ENCODE peak calls at places on chromosomes 7 and 10, in five cellular contexts. One of them, this sample, is unnamed.

GRCh38 chr7:77459311-77459726 is 43.2 kb upstream of the GSAP start:
- DNase-seq in GDM1: no peak
- DNase-seq in hepatocyte: no peak
- DNase-seq in G401: no peak
- DNase-seq in head of caudate nucleus: no peak
- DNase-seq in this sample: no peak

GRCh38 chr10:61961278-61961677 is 59.8 kb downstream of the ARID5B start:
- DNase-seq in GDM1: no peak
- DNase-seq in hepatocyte: no peak
- DNase-seq in G401: no peak
- DNase-seq in head of caudate nucleus: no peak
- DNase-seq in this sample: no peak

GRCh38 chr10:71547841-71548493 is 151.2 kb downstream of the CDH23 start:
- DNase-seq in GDM1: no peak
- DNase-seq in hepatocyte: peak
- DNase-seq in G401: peak
- DNase-seq in head of caudate nucleus: no peak
- DNase-seq in this sample: no peak

GRCh38 chr10:124604214-124605000 is 139.8 kb downstream of the FAM53B start:
- DNase-seq in GDM1: no peak
- DNase-seq in hepatocyte: no peak
- DNase-seq in G401: no peak
- DNase-seq in head of caudate nucleus: peak
- DNase-seq in this sample: no peak

GRCh38 chr10:116742367-116743265 is at the start of gene HSPA12A:
- DNase-seq in GDM1: no peak
- DNase-seq in hepatocyte: peak
- DNase-seq in G401: peak
- DNase-seq in head of caudate nucleus: peak
- DNase-seq in this sample: no peak

GRCh38 chr7:137440434-137440830 is 96.9 kb upstream of the PTN start:
- DNase-seq in GDM1: no peak
- DNase-seq in hepatocyte: no peak
- DNase-seq in G401: no peak
- DNase-seq in head of caudate nucleus: no peak
- DNase-seq in this sample: no peak

GRCh38 chr7:1340640-1341360 is 108.1 kb downstream of the UNCX start:
- DNase-seq in GDM1: no peak
- DNase-seq in hepatocyte: no peak
- DNase-seq in G401: no peak
- DNase-seq in head of caudate nucleus: no peak
- DNase-seq in this sample: no peak

GRCh38 chr7:85567983-85568382 is 381.1 kb upstream of the SEMA3D start:
- DNase-seq in GDM1: no peak
- DNase-seq in hepatocyte: no peak
- DNase-seq in G401: no peak
- DNase-seq in head of caudate nucleus: no peak
- DNase-seq in this sample: no peak

GRCh38 chr10:61943699-61944444 is 42.4 kb downstream of the ARID5B start:
- DNase-seq in GDM1: no peak
- DNase-seq in hepatocyte: no peak
- DNase-seq in G401: peak
- DNase-seq in head of caudate nucleus: no peak
- DNase-seq in this sample: no peak

GRCh38 chr7:53218730-53219504 is 183.5 kb downstream of the POM121L12 start:
- DNase-seq in GDM1: no peak
- DNase-seq in hepatocyte: peak
- DNase-seq in G401: no peak
- DNase-seq in head of caudate nucleus: no peak
- DNase-seq in this sample: no peak

GRCh38 chr7:74684473-74684872 is 27.0 kb downstream of the GTF2I start:
- DNase-seq in GDM1: no peak
- DNase-seq in hepatocyte: no peak
- DNase-seq in G401: no peak
- DNase-seq in head of caudate nucleus: no peak
- DNase-seq in this sample: no peak

GRCh38 chr10:115654961-115655360 is 561.8 kb downstream of the ATRNL1 start:
- DNase-seq in GDM1: no peak
- DNase-seq in hepatocyte: no peak
- DNase-seq in G401: no peak
- DNase-seq in head of caudate nucleus: no peak
- DNase-seq in this sample: no peak

GRCh38 chr10:132722980-132723970 is 62.7 kb downstream of the NKX6-2 start:
- DNase-seq in GDM1: no peak
- DNase-seq in hepatocyte: no peak
- DNase-seq in G401: no peak
- DNase-seq in head of caudate nucleus: no peak
- DNase-seq in this sample: no peak

GRCh38 chr7:144391823-144392255 is 11.7 kb downstream of the NOBOX start:
- DNase-seq in GDM1: no peak
- DNase-seq in hepatocyte: peak
- DNase-seq in G401: peak
- DNase-seq in head of caudate nucleus: no peak
- DNase-seq in this sample: peak

GRCh38 chr7:7148799-7149481 is 33.4 kb upstream of the C1GALT1 start:
- DNase-seq in GDM1: no peak
- DNase-seq in hepatocyte: peak
- DNase-seq in G401: no peak
- DNase-seq in head of caudate nucleus: no peak
- DNase-seq in this sample: no peak

GRCh38 chr7:34108150-34108549 is 202.8 kb downstream of the BMPER start:
- DNase-seq in GDM1: no peak
- DNase-seq in hepatocyte: peak
- DNase-seq in G401: no peak
- DNase-seq in head of caudate nucleus: no peak
- DNase-seq in this sample: no peak

GRCh38 chr10:46530249-46531186 is 25.9 kb downstream of the GPRIN2 start:
- DNase-seq in GDM1: no peak
- DNase-seq in hepatocyte: peak
- DNase-seq in G401: no peak
- DNase-seq in head of caudate nucleus: no peak
- DNase-seq in this sample: no peak

GRCh38 chr7:72706521-72706920 is 121.5 kb downstream of the TYW1B start:
- DNase-seq in GDM1: no peak
- DNase-seq in hepatocyte: no peak
- DNase-seq in G401: no peak
- DNase-seq in head of caudate nucleus: no peak
- DNase-seq in this sample: no peak

GRCh38 chr10:5897504-5897903 is 7.5 kb downstream of the FBH1 start:
- DNase-seq in GDM1: no peak
- DNase-seq in hepatocyte: no peak
- DNase-seq in G401: no peak
- DNase-seq in head of caudate nucleus: no peak
- DNase-seq in this sample: no peak

GRCh38 chr10:86079088-86079487 is 287.5 kb downstream of the GRID1 start:
- DNase-seq in GDM1: no peak
- DNase-seq in hepatocyte: peak
- DNase-seq in G401: no peak
- DNase-seq in head of caudate nucleus: no peak
- DNase-seq in this sample: no peak

GRCh38 chr10:19488592-19489280 is 327.5 kb upstream of the PLXDC2 start:
- DNase-seq in GDM1: no peak
- DNase-seq in hepatocyte: peak
- DNase-seq in G401: no peak
- DNase-seq in head of caudate nucleus: no peak
- DNase-seq in this sample: peak

GRCh38 chr10:67618116-67618515 is 77.9 kb downstream of the CTNNA3 start:
- DNase-seq in GDM1: no peak
- DNase-seq in hepatocyte: no peak
- DNase-seq in G401: no peak
- DNase-seq in head of caudate nucleus: no peak
- DNase-seq in this sample: no peak

GRCh38 chr7:137272249-137272648 is 71.3 kb downstream of the PTN start:
- DNase-seq in GDM1: no peak
- DNase-seq in hepatocyte: no peak
- DNase-seq in G401: no peak
- DNase-seq in head of caudate nucleus: no peak
- DNase-seq in this sample: no peak

GRCh38 chr7:7719235-7719634 is 828 bp upstream of the RPA3 start:
- DNase-seq in GDM1: no peak
- DNase-seq in hepatocyte: peak
- DNase-seq in G401: no peak
- DNase-seq in head of caudate nucleus: peak
- DNase-seq in this sample: no peak

GRCh38 chr7:158320328-158320727 is 267.3 kb downstream of the PTPRN2 start:
- DNase-seq in GDM1: no peak
- DNase-seq in hepatocyte: no peak
- DNase-seq in G401: no peak
- DNase-seq in head of caudate nucleus: no peak
- DNase-seq in this sample: no peak

GRCh38 chr10:30639946-30640786 is 10.6 kb upstream of the LYZL2 start:
- DNase-seq in GDM1: peak
- DNase-seq in hepatocyte: peak
- DNase-seq in G401: peak
- DNase-seq in head of caudate nucleus: no peak
- DNase-seq in this sample: peak

GRCh38 chr10:78742406-78742729 is 326.4 kb upstream of the ZMIZ1 start:
- DNase-seq in GDM1: no peak
- DNase-seq in hepatocyte: no peak
- DNase-seq in G401: no peak
- DNase-seq in head of caudate nucleus: no peak
- DNase-seq in this sample: no peak

GRCh38 chr7:29779017-29779416 is 27.3 kb upstream of the WIPF3 start:
- DNase-seq in GDM1: no peak
- DNase-seq in hepatocyte: no peak
- DNase-seq in G401: no peak
- DNase-seq in head of caudate nucleus: no peak
- DNase-seq in this sample: no peak

GRCh38 chr7:89623018-89623672 is 531.1 kb upstream of the STEAP1 start:
- DNase-seq in GDM1: peak
- DNase-seq in hepatocyte: peak
- DNase-seq in G401: peak
- DNase-seq in head of caudate nucleus: no peak
- DNase-seq in this sample: peak

GRCh38 chr10:91681361-91682276 is 48.7 kb upstream of the PPP1R3C start:
- DNase-seq in GDM1: no peak
- DNase-seq in hepatocyte: no peak
- DNase-seq in G401: peak
- DNase-seq in head of caudate nucleus: peak
- DNase-seq in this sample: no peak

GRCh38 chr10:316390-316789 is 181.1 kb downstream of the ZMYND11 start:
- DNase-seq in GDM1: no peak
- DNase-seq in hepatocyte: no peak
- DNase-seq in G401: no peak
- DNase-seq in head of caudate nucleus: no peak
- DNase-seq in this sample: no peak

This sample was measured in AML-193.